ENCODE peak calls at places on chromosomes 4 and X, in seven cellular contexts. Y, L, H, N, J, D and S are unnamed samples.

GRCh38 chrX:526295-527224 is 104.0 kb upstream of the SHOX start:
- DNase-seq in Y (no peak), L (no peak), H (no peak), N (no peak), J (no peak), D (no peak), S (no peak)

GRCh38 chrX:120305531-120306145 is 5.6 kb downstream of the TMEM255A start:
- DNase-seq in Y (peak; percentile 14), L (no peak), H (no peak), N (no peak), J (no peak), D (no peak), S (no peak)

GRCh38 chr4:6420972-6421371 is 51.4 kb downstream of the PPP2R2C start:
- DNase-seq in Y (no peak), L (no peak), H (no peak), N (no peak), J (no peak), D (no peak), S (no peak)

GRCh38 chrX:37871626-37872302 is 24.4 kb upstream of the DYNLT3 start:
- DNase-seq in Y (peak; percentile 94), L (no peak), H (no peak), N (peak; percentile 23), J (no peak), D (peak; percentile 42), S (no peak)

GRCh38 chrX:121851033-121851432 is 803.6 kb downstream of the GLUD2 start:
- DNase-seq in Y (peak; percentile 48), L (no peak), H (no peak), N (no peak), J (no peak), D (no peak), S (no peak)

GRCh38 chr4:55902677-55903076 is 46.1 kb upstream of the CEP135 start:
- DNase-seq in Y (no peak), L (no peak), H (no peak), N (no peak), J (no peak), D (no peak), S (no peak)

GRCh38 chr4:52103314-52103713 is 52.2 kb downstream of the SPATA18 start:
- DNase-seq in Y (no peak), L (no peak), H (no peak), N (no peak), J (no peak), D (no peak), S (no peak)

GRCh38 chr4:26325191-26325590 is 4.4 kb downstream of the RBPJ start:
- DNase-seq in Y (peak; percentile 40), L (no peak), H (no peak), N (no peak), J (no peak), D (no peak), S (no peak)

GRCh38 chr4:172481802-172482508 is 668.8 kb downstream of the GALNTL6 start:
- DNase-seq in Y (no peak), L (no peak), H (no peak), N (no peak), J (no peak), D (no peak), S (no peak)

DNA sequence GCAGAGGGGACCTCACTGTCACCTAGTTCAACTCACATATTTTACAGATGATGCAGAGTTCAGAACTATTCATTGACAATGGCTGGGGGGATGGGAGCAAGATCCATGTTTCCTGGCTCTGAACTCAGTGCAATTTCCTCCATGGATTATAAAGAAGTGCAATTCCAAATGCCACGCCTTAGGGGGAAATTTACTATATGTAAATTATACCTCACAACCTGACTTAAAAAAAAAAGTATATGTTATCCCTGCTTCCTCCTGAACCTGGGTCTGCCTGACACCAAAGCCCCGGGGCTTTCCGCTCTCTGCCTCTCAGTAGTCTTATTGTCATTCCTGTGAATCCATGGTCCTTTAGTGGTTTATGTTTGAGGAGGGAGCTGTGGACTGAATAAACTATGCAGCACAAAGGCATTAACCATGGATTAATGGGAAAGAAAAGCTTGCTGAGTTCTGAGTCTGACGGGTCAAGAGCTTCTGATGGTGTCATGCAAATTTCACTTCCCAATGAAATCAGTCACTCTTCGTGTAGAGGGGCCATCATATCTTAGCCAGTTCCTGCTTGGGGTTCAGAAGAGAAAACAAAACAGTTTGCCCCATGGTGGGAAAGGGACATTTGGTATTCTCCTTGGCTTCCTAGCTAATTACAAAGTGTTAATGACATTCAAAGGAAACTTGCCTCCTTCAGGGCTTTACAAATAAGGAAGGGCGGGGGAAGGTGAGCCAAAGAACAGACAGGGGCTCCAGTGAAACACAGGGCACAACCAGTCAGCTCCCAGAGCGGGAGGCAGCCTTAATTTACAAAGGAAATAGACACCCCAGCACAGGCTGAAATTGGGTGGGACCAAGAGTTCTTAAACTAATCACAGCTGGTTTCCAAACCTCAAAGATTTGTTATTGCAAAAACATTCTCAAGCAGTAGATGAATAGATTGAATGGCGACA is 14.3 kb downstream of the FAM9C start:
- DNase-seq in Y (no peak), L (no peak), H (no peak), N (no peak), J (no peak), D (no peak), S (no peak)
- H3K4me3 ChIP-seq in Y (no peak overlapping the region), L (no peak overlapping the region), H (no peak overlapping the region), N (no peak overlapping the region), J (no peak overlapping the region), D (no peak overlapping the region), S (no peak overlapping the region)

GRCh38 chrX:97787849-97788248 is 904.1 kb downstream of the RPA4 start:
- DNase-seq in Y (no peak), L (no peak), H (no peak), N (no peak), J (no peak), D (no peak), S (no peak)

GRCh38 chrX:97787311-97787710 is 903.6 kb downstream of the RPA4 start:
- DNase-seq in Y (no peak), L (no peak), H (no peak), N (no peak), J (no peak), D (no peak), S (no peak)

GRCh38 chrX:97790850-97791249 is 907.1 kb downstream of the RPA4 start:
- DNase-seq in Y (peak; percentile 17), L (no peak), H (no peak), N (no peak), J (no peak), D (no peak), S (no peak)
- H3K27ac ChIP-seq in Y (no peak overlapping the region), L (no peak overlapping the region), H (no peak overlapping the region), N (no peak overlapping the region), J (no peak overlapping the region), D (no peak overlapping the region), S (no peak overlapping the region)

DNA sequence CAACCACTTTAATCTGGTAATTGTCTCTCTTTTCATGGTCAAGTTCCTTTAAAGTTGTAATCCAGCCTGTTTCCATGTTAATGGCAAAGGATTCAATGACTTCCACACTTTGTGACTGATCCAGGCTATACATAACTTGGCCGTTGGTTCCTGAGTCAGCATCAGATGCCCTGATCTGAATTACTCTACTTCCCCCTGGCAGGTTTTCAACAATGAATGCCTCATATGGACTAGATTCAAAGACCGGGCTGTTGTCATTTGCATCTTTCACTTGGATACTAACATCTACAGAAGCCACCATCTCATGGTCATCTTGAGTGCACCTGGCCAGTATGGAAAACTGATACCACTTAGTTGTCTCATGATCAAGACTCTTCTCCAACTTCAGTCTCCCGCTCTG is 62.6 kb upstream of the MTNR1A start:
- DNase-seq in Y (peak; percentile 18), L (no peak), H (no peak), N (no peak), J (no peak), D (no peak), S (no peak)
- H3K36me3 ChIP-seq in Y (peaks cover 61% of the 10 kb centered on the region), L (no peaks in the 10 kb centered on the region), H (no peaks in the 10 kb centered on the region), N (peaks cover 42% of the 10 kb centered on the region), J (no peaks in the 10 kb centered on the region), D (peaks cover 4% of the 10 kb centered on the region), S (peaks cover 15% of the 10 kb centered on the region)

GRCh38 chr4:143407475-143407874 is 70.8 kb downstream of the GAB1 start:
- DNase-seq in Y (no peak), L (no peak), H (no peak), N (no peak), J (no peak), D (no peak), S (no peak)
- H3K4me3 ChIP-seq in Y (no peak overlapping the region), L (no peak overlapping the region), H (no peak overlapping the region), N (no peak overlapping the region), J (no peak overlapping the region), D (no peak overlapping the region), S (no peak overlapping the region)

GRCh38 chr4:54658321-54659093 is 750 bp downstream of the KIT start:
- DNase-seq in Y (peak; percentile 14), L (peak; percentile 51), H (peak; percentile 81), N (peak; percentile 35), J (peak; percentile 18), D (peak; percentile 61), S (peak; percentile 36)
- H3K27ac ChIP-seq in Y (no peak overlapping the region), L (no peak overlapping the region), H (peak overlapping the region; percentile 45), N (no peak overlapping the region), J (peak overlapping the region; percentile 40), D (peak overlapping the region; percentile 29), S (no peak overlapping the region)

GRCh38 chr4:4302416-4302815 is 12.4 kb downstream of the ZBTB49 start:
- DNase-seq in Y (no peak), L (no peak), H (no peak), N (no peak), J (no peak), D (no peak), S (no peak)
- H3K36me3 ChIP-seq in Y (peaks cover 11% of the 10 kb centered on the region), L (no peaks in the 10 kb centered on the region), H (no peaks in the 10 kb centered on the region), N (peaks cover 21% of the 10 kb centered on the region), J (no peaks in the 10 kb centered on the region), D (peaks cover 3% of the 10 kb centered on the region), S (peaks cover 4% of the 10 kb centered on the region)

DNA sequence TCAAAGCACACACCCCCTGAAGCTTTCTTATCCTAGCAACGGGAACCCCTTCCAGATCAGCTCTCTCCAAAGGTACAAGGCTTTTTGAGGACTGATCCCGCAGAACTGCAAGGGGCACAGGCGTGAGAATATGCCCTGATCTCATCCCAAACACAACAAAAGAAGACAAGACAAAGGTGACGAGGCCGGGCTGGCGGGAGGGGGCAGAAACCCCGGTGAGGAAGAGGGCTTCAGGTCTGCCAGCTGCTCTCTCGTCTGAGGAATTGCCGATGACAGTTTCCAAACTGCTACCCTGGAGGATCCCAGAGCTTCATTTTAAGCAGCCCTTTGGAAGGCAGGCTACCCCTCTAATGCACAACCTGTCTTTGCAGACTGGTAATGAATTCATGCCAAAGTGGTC is 3.4 kb downstream of the HCFC1 start:
- DNase-seq in Y (no peak), L (no peak), H (no peak), N (no peak), J (no peak), D (no peak), S (no peak)
- H3K4me3 ChIP-seq in Y (peak overlapping the region; percentile 96), L (no peak overlapping the region), H (peak overlapping the region; percentile 95), N (no peak overlapping the region), J (no peak overlapping the region), D (no peak overlapping the region), S (no peak overlapping the region)